ENCODE peak calls at places on chromosomes 2 and 18, in five cellular contexts. A is CD8-positive, alpha-beta T cell; X is natural killer cell; V is MCF 10A; K is fibroblast of lung. E is an unnamed sample.

GRCh38 chr2:29847901-29848300 is 73.5 kb downstream of the ALK start:
- DNase-seq in A (no peak), X (no peak), V (no peak), K (no peak), E (no peak)

GRCh38 chr2:231297108-231297908 is 98.2 kb upstream of the B3GNT7 start:
- DNase-seq in A (no peak), X (peak; percentile 42), V (peak; percentile 51), K (peak; percentile 58), E (peak; percentile 74)

GRCh38 chr18:27778925-27779324 is 398.0 kb downstream of the CDH2 start:
- DNase-seq in A (no peak), X (no peak), V (no peak), K (no peak), E (no peak)

GRCh38 chr18:54960197-54960596 is 936 bp upstream of the CCDC68 start:
- DNase-seq in A (no peak), X (no peak), V (no peak), K (no peak), E (no peak)

GRCh38 chr2:102789349-102790085 is 27.7 kb downstream of the TMEM182 start:
- DNase-seq in A (no peak), X (no peak), V (no peak), K (no peak), E (no peak)

GRCh38 chr2:7987992-7988391 is 693.9 kb upstream of the ID2 start:
- DNase-seq in A (no peak), X (no peak), V (no peak), K (no peak), E (no peak)

GRCh38 chr18:27825735-27826477 is 351.0 kb downstream of the CDH2 start:
- DNase-seq in A (no peak), X (no peak), V (no peak), K (no peak), E (no peak)

GRCh38 chr2:222174450-222174849 is 124.3 kb downstream of the PAX3 start:
- DNase-seq in A (no peak), X (no peak), V (no peak), K (no peak), E (no peak)

GRCh38 chr2:57373530-57373929 is 673.1 kb upstream of the VRK2 start:
- DNase-seq in A (no peak), X (no peak), V (peak; percentile 39), K (peak; percentile 18), E (no peak)

GRCh38 chr2:199258291-199258690 is 199.4 kb downstream of the SATB2 start:
- DNase-seq in A (no peak), X (no peak), V (peak; percentile 14), K (peak; percentile 9), E (no peak)
- TF ChIP-seq CTCF in A (no peak), X (no peak), V (no peak), K (peak; percentile 36), E (no peak)

GRCh38 chr2:215870986-215871385 is 142.4 kb downstream of the MREG start:
- DNase-seq in A (no peak), X (no peak), V (peak; percentile 34), K (no peak), E (peak; percentile 34)
- TF ChIP-seq CTCF in A (no peak), X (no peak), V (peak; percentile 30), K (peak; percentile 50), E (peak; percentile 55)

GRCh38 chr18:48777026-48777736 is 173.6 kb downstream of the SMAD7 start:
- DNase-seq in A (peak; percentile 57), X (peak; percentile 76), V (peak; percentile 59), K (peak; percentile 42), E (peak; percentile 76)

GRCh38 chr18:48778344-48779011 is 172.3 kb downstream of the SMAD7 start:
- DNase-seq in A (no peak), X (no peak), V (no peak), K (no peak), E (no peak)

GRCh38 chr18:48776641-48777025 is 174.1 kb downstream of the SMAD7 start:
- DNase-seq in A (no peak), X (no peak), V (no peak), K (no peak), E (no peak)

GRCh38 chr18:48776161-48776555 is 174.6 kb downstream of the SMAD7 start:
- DNase-seq in A (no peak), X (no peak), V (no peak), K (no peak), E (no peak)

GRCh38 chr18:48777737-48778111 is 173.0 kb downstream of the SMAD7 start:
- DNase-seq in A (no peak), X (no peak), V (peak; percentile 57), K (peak; percentile 28), E (no peak)
- TF ChIP-seq CTCF in A (no peak), X (no peak), V (no peak), K (no peak), E (no peak)

DNA sequence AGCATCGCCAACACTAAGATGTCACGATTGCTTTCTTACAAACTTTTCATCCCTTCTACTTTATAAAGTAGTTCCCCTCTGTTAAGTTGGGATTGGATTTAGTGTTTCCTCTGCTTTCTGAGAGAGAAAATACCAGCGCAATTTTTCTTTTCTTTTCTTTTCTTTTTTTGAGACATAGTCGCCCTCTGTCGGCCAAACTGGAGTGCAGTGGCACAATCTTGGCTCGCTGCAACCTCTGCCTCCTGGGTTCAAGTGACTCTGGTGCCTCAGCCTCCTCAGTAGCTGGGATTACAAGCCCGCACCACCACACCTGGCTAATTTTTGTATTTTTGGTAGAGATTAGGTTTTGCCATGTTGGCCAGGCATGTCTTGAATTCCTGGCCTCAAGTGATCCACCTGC is 9.0 kb downstream of the RELCH start:
- DNase-seq in A (no peak), X (no peak), V (no peak), K (no peak), E (no peak)
- TF ChIP-seq CTCF in A (no peak), X (no peak), V (no peak), K (no peak), E (peak; percentile 31)

GRCh38 chr2:161415041-161415440 is 1.1 kb upstream of the TBR1 start:
- DNase-seq in A (no peak), X (no peak), V (no peak), K (no peak), E (no peak)

GRCh38 chr2:161415467-161416293 is 417 bp upstream of the TBR1 start:
- DNase-seq in A (no peak), X (no peak), V (no peak), K (peak; percentile 15), E (no peak)

GRCh38 chr2:161416294-161416632 is at the start of gene TBR1:
- DNase-seq in A (no peak), X (no peak), V (no peak), K (peak; percentile 21), E (no peak)

GRCh38 chr2:161414015-161414384 is 2.1 kb upstream of the TBR1 start:
- DNase-seq in A (no peak), X (no peak), V (no peak), K (no peak), E (no peak)

DNA sequence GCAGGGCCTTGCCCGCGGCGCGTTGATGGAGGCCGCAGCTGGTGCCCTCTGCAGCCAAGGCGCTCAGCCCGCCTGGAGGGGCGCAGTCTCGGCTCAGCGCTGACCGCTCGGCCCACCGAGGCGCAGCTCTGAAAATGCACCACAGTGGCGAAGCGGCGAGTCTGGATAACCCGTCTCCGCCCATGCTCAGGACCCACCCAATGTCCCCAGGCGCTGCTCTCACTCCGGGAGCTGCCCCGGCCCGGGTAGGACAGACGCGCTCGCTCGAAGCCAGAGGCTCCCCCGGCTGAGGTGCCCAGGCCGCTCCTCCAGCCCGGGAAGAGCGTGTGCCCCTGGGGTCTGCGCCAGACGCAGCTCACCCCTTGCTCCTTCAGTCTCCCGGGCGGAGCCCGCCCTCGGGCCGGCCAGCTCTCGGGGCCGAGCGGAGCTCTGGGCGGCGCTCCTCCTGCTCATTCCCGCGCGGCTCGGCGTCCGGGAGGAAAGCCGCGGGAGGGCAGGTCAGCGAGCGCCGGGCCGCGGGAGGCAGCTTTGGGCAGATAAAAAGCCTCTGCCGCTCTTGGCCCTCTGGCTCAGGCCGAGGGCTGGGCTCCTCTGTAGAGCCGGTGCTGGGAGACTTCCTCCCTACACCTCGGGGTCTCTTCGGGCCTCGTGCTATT is 1.6 kb upstream of the TBR1 start:
- DNase-seq in A (no peak), X (no peak), V (no peak), K (peak; percentile 26), E (peak; percentile 60)
- TF ChIP-seq CTCF in A (no peak), X (no peak), V (no peak), K (peak; percentile 13), E (no peak)

GRCh38 chr2:237550057-237550415 is 16.3 kb upstream of the PRLH start:
- DNase-seq in A (no peak), X (no peak), V (no peak), K (no peak), E (no peak)
- TF ChIP-seq CTCF in A (no peak), X (no peak), V (no peak), K (no peak), E (no peak)

GRCh38 chr18:11565716-11566115 is 43.7 kb upstream of the SLC35G4 start:
- DNase-seq in A (no peak), X (no peak), V (no peak), K (no peak), E (no peak)
- TF ChIP-seq CTCF in A (no peak), X (no peak), V (no peak), K (no peak), E (no peak)

DNA sequence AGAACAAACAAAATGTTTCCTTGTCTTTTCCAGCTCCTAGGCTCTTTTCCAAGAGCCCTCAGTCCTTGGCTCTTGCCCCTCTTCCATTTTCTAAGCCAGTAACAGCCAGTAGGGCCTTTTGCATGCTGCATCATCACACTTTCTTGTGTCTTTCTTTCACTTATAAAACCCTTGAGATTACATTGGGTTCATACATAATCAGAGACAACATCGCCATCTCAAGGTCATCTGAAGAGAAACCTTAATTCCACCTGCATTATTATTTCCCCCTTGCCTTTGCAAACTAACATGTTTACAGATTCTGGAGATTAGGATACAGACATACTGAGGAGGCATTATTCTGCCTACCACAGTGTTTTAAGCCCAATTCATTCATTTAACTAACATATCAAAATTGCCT is 697.3 kb downstream of the TRIB2 start:
- DNase-seq in A (no peak), X (no peak), V (peak; percentile 21), K (peak; percentile 1), E (no peak)
- TF ChIP-seq CTCF in A (no peak), X (no peak), V (no peak), K (no peak), E (no peak)

GRCh38 chr2:45857206-45857605 is 205.7 kb downstream of the PRKCE start:
- DNase-seq in A (no peak), X (no peak), V (no peak), K (no peak), E (no peak)

GRCh38 chr2:45857848-45858520 is 206.5 kb downstream of the PRKCE start:
- DNase-seq in A (no peak), X (no peak), V (no peak), K (no peak), E (no peak)

GRCh38 chr2:45862843-45863242 is 211.4 kb downstream of the PRKCE start:
- DNase-seq in A (no peak), X (no peak), V (no peak), K (no peak), E (no peak)

GRCh38 chr2:45859682-45860081 is 208.2 kb downstream of the PRKCE start:
- DNase-seq in A (no peak), X (no peak), V (no peak), K (no peak), E (no peak)

GRCh38 chr2:45860136-45861106 is 208.9 kb downstream of the PRKCE start:
- DNase-seq in A (no peak), X (no peak), V (no peak), K (peak; percentile 86), E (no peak)
- TF ChIP-seq CTCF in A (no peak), X (no peak), V (no peak), K (peak; percentile 29), E (no peak)